ENCODE peak calls at places on chromosomes 2 and 18, in nine cellular contexts. N is ELF-1; Q is nephron progenitor cell; D is GM10248; M is CD8-positive, alpha-beta T cell; Y is MCF 10A; S is Peyer's patch; G is HTR-8/SVneo; E is H4. V is an unnamed sample.
A peak's percentile ranks its signal among the peaks of the same experiment; 100 is the strongest.

GRCh38 chr2:45836316-45836715 is 184.8 kb downstream of the PRKCE start:
- DNase-seq in N (no peak), Q (no peak), D (peak; percentile 37), M (no peak), Y (no peak), S (no peak), G (no peak), E (no peak), V (no peak)

GRCh38 chr18:12014521-12014920 is 33.2 kb downstream of the IMPA2 start:
- DNase-seq in N (no peak), Q (no peak), D (no peak), M (no peak), Y (peak; percentile 28), S (no peak), G (no peak), E (no peak), V (no peak)

GRCh38 chr2:142170847-142171246 is 40.0 kb upstream of the LRP1B start:
- DNase-seq in N (no peak), Q (no peak), D (no peak), M (no peak), Y (no peak), S (no peak), G (no peak), E (no peak), V (no peak)

GRCh38 chr2:195471807-195472206 is 185.2 kb upstream of the SLC39A10 start:
- DNase-seq in N (no peak), Q (no peak), D (no peak), M (no peak), Y (no peak), S (no peak), G (no peak), E (no peak), V (no peak)

GRCh38 chr2:26979761-26980160 is 9.3 kb downstream of the MAPRE3 start:
- DNase-seq in N (no peak), Q (no peak), D (no peak), M (no peak), Y (no peak), S (no peak), G (no peak), E (no peak), V (no peak)

GRCh38 chr2:196617430-196617829 is 22.1 kb upstream of the CCDC150 start:
- DNase-seq in N (no peak), Q (no peak), D (no peak), M (no peak), Y (no peak), S (no peak), G (no peak), E (no peak), V (no peak)

GRCh38 chr18:79988925-79989361 is 580 bp upstream of the TXNL4A start:
- DNase-seq in N (peak; percentile 58), Q (no peak), D (peak; percentile 33), M (peak; percentile 21), Y (peak; percentile 47), S (peak; percentile 53), G (no peak), E (no peak), V (peak; percentile 16)

GRCh38 chr2:69911985-69912563 is 2.8 kb upstream of the MXD1 start:
- DNase-seq in N (no peak), Q (no peak), D (no peak), M (no peak), Y (peak; percentile 71), S (no peak), G (peak; percentile 45), E (peak; percentile 49), V (peak; percentile 14)

GRCh38 chr2:23550553-23550952 is 165.6 kb downstream of the KLHL29 start:
- DNase-seq in N (no peak), Q (no peak), D (no peak), M (no peak), Y (no peak), S (no peak), G (no peak), E (no peak), V (no peak)

GRCh38 chr2:235605306-235605998 is 111.6 kb downstream of the AGAP1 start:
- DNase-seq in N (peak; percentile 61), Q (peak; percentile 67), D (no peak), M (no peak), Y (peak; percentile 76), S (peak; percentile 80), G (no peak), E (peak; percentile 90), V (no peak)

GRCh38 chr2:162257416-162257815 is 14.2 kb upstream of the FAP start:
- DNase-seq in N (no peak), Q (no peak), D (no peak), M (no peak), Y (no peak), S (no peak), G (no peak), E (no peak), V (no peak)

GRCh38 chr2:239897596-239898235 is 127.4 kb downstream of the NDUFA10 start:
- DNase-seq in N (no peak), Q (no peak), D (no peak), M (peak; percentile 4), Y (no peak), S (peak; percentile 22), G (no peak), E (no peak), V (no peak)

V was measured in HEK293T.